ENCODE peak calls at places on chromosomes 5 and 9, in seven cellular contexts. One of them, this sample, is unnamed.

GRCh38 chr9:135505406-135506187 is 5.1 kb downstream of the MRPS2 start:
- DNase-seq in trophoblast cell: no peak
- DNase-seq in mesendoderm: no peak
- DNase-seq in neuronal stem cell: no peak
- DNase-seq in H1: no peak
- DNase-seq in H9: no peak
- DNase-seq in IMR-90: no peak
- DNase-seq in this sample: no peak

GRCh38 chr9:134056483-134057310 is 11.1 kb downstream of the BRD3 start:
- DNase-seq in H9: no peak
- DNase-seq in neuronal stem cell: no peak
- DNase-seq in H1: no peak
- DNase-seq in mesendoderm: no peak
- DNase-seq in trophoblast cell: peak
- DNase-seq in IMR-90: no peak
- DNase-seq in this sample: no peak

GRCh38 chr9:109794361-109795012 is 14.5 kb downstream of the PALM2AKAP2 start:
- DNase-seq in H9: no peak
- DNase-seq in neuronal stem cell: no peak
- DNase-seq in IMR-90: peak
- DNase-seq in H1: no peak
- DNase-seq in trophoblast cell: peak
- DNase-seq in mesendoderm: no peak
- DNase-seq in this sample: peak

GRCh38 chr5:159913048-159913447 is 3.2 kb upstream of the ADRA1B start:
- DNase-seq in mesendoderm: no peak
- DNase-seq in trophoblast cell: peak
- DNase-seq in H9: no peak
- DNase-seq in neuronal stem cell: no peak
- DNase-seq in IMR-90: peak
- DNase-seq in H1: no peak
- DNase-seq in this sample: peak

GRCh38 chr5:148238395-148238794 is at the start of gene MARCOL:
- DNase-seq in neuronal stem cell: no peak
- DNase-seq in H1: no peak
- DNase-seq in H9: no peak
- DNase-seq in trophoblast cell: no peak
- DNase-seq in mesendoderm: no peak
- DNase-seq in IMR-90: no peak
- DNase-seq in this sample: no peak

GRCh38 chr5:126852104-126852531 is 75.2 kb downstream of the LMNB1 start:
- DNase-seq in neuronal stem cell: no peak
- DNase-seq in mesendoderm: no peak
- DNase-seq in IMR-90: peak
- DNase-seq in H9: no peak
- DNase-seq in trophoblast cell: no peak
- DNase-seq in H1: no peak
- DNase-seq in this sample: no peak

GRCh38 chr9:3906437-3907213 is 380.8 kb upstream of the RFX3 start:
- DNase-seq in IMR-90: peak
- DNase-seq in mesendoderm: peak
- DNase-seq in H9: no peak
- DNase-seq in trophoblast cell: peak
- DNase-seq in neuronal stem cell: no peak
- DNase-seq in H1: no peak
- DNase-seq in this sample: peak

GRCh38 chr9:114856942-114857315 is 51.1 kb upstream of the TNFSF15 start:
- DNase-seq in mesendoderm: no peak
- DNase-seq in H9: no peak
- DNase-seq in trophoblast cell: no peak
- DNase-seq in neuronal stem cell: no peak
- DNase-seq in IMR-90: peak
- DNase-seq in H1: no peak
- DNase-seq in this sample: no peak

GRCh38 chr5:58294598-58295298 is 165.1 kb downstream of the PLK2 start:
- DNase-seq in H1: no peak
- DNase-seq in trophoblast cell: no peak
- DNase-seq in mesendoderm: no peak
- DNase-seq in H9: no peak
- DNase-seq in neuronal stem cell: no peak
- DNase-seq in IMR-90: peak
- DNase-seq in this sample: peak

GRCh38 chr5:119220576-119221197 is 135.1 kb upstream of the TNFAIP8 start:
- DNase-seq in mesendoderm: peak
- DNase-seq in H1: no peak
- DNase-seq in H9: no peak
- DNase-seq in trophoblast cell: no peak
- DNase-seq in neuronal stem cell: no peak
- DNase-seq in IMR-90: peak
- DNase-seq in this sample: no peak

GRCh38 chr5:36655171-36655570 is 48.8 kb downstream of the SLC1A3 start:
- DNase-seq in trophoblast cell: no peak
- DNase-seq in H9: peak
- DNase-seq in neuronal stem cell: peak
- DNase-seq in mesendoderm: no peak
- DNase-seq in H1: no peak
- DNase-seq in IMR-90: no peak
- DNase-seq in this sample: no peak

GRCh38 chr5:68172314-68172713 is 43.2 kb upstream of the PIK3R1 start:
- DNase-seq in H9: no peak
- DNase-seq in H1: no peak
- DNase-seq in trophoblast cell: no peak
- DNase-seq in mesendoderm: no peak
- DNase-seq in IMR-90: no peak
- DNase-seq in neuronal stem cell: no peak
- DNase-seq in this sample: no peak

GRCh38 chr5:65102826-65103673 is 334.3 kb downstream of the CWC27 start:
- DNase-seq in mesendoderm: peak
- DNase-seq in trophoblast cell: peak
- DNase-seq in neuronal stem cell: no peak
- DNase-seq in IMR-90: peak
- DNase-seq in H1: no peak
- DNase-seq in H9: peak
- DNase-seq in this sample: peak

GRCh38 chr9:30058463-30058862 is 2326.0 kb upstream of the ACO1 start:
- DNase-seq in H9: no peak
- DNase-seq in H1: no peak
- DNase-seq in neuronal stem cell: no peak
- DNase-seq in mesendoderm: no peak
- DNase-seq in IMR-90: no peak
- DNase-seq in trophoblast cell: no peak
- DNase-seq in this sample: no peak

GRCh38 chr9:93874242-93874641 is 80.9 kb downstream of the BARX1 start:
- DNase-seq in H1: no peak
- DNase-seq in H9: peak
- DNase-seq in neuronal stem cell: no peak
- DNase-seq in trophoblast cell: no peak
- DNase-seq in IMR-90: no peak
- DNase-seq in mesendoderm: no peak
- DNase-seq in this sample: no peak

GRCh38 chr5:151896041-151896691 is 28.5 kb downstream of the GLRA1 start:
- DNase-seq in IMR-90: peak
- DNase-seq in H1: peak
- DNase-seq in trophoblast cell: peak
- DNase-seq in H9: peak
- DNase-seq in mesendoderm: peak
- DNase-seq in neuronal stem cell: no peak
- DNase-seq in this sample: peak

GRCh38 chr5:1380011-1380817 is 35.3 kb upstream of the CLPTM1L start:
- DNase-seq in IMR-90: peak
- DNase-seq in mesendoderm: peak
- DNase-seq in neuronal stem cell: peak
- DNase-seq in H1: no peak
- DNase-seq in H9: peak
- DNase-seq in trophoblast cell: peak
- DNase-seq in this sample: peak

DNA sequence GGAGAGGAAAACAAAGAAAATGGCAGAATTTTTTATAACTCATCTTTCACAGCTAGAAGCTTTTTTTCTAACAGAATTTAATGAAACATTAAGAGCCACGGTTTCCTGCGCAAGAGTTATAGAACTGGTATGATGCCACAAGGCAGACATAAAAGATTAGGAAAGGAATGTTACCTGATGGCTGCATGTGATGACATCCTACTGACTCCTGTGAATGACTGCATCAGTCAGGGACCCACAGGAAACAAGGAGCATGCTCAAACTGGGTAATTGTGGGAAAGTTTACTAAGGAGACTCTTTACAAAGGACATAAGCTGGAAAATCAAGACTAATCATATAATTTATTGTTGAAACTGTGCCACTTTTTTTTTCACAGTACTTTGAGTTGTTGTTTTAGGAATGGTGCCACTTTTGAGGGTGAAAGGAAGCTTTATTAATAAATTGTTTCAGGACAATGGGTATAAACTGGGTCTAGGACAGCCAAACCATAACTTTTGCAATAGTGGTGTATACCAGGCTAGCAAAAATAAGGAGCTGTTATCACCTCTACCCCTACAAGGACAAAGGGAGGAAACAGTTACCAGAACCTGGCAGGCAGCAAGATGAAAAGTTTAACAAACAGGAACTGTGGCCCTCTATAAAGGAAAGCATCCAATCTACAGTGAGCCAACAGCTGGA is 5.1 kb upstream of the TSLP start:
- DNase-seq in IMR-90: no peak
- DNase-seq in trophoblast cell: peak
- DNase-seq in H9: no peak
- DNase-seq in neuronal stem cell: no peak
- DNase-seq in mesendoderm: peak
- DNase-seq in H1: no peak
- DNase-seq in this sample: no peak
- H3K4ac ChIP-seq in IMR-90: peak
- H3K4ac ChIP-seq in trophoblast cell: no peak
- H3K4ac ChIP-seq in H9: no peak
- H3K4ac ChIP-seq in neuronal stem cell: no peak
- H3K4ac ChIP-seq in mesendoderm: no peak
- H3K4ac ChIP-seq in H1: no peak
- H3K4ac ChIP-seq in this sample: no peak

GRCh38 chr9:36718612-36719011 is 145.9 kb downstream of the MELK start:
- DNase-seq in IMR-90: no peak
- DNase-seq in trophoblast cell: no peak
- DNase-seq in mesendoderm: no peak
- DNase-seq in H1: no peak
- DNase-seq in neuronal stem cell: no peak
- DNase-seq in H9: no peak
- DNase-seq in this sample: no peak

GRCh38 chr9:36725777-36726356 is 153.2 kb downstream of the MELK start:
- DNase-seq in neuronal stem cell: no peak
- DNase-seq in H9: peak
- DNase-seq in IMR-90: no peak
- DNase-seq in trophoblast cell: no peak
- DNase-seq in mesendoderm: peak
- DNase-seq in H1: no peak
- DNase-seq in this sample: no peak

GRCh38 chr9:36720043-36720442 is 147.3 kb downstream of the MELK start:
- DNase-seq in IMR-90: no peak
- DNase-seq in trophoblast cell: no peak
- DNase-seq in mesendoderm: no peak
- DNase-seq in neuronal stem cell: no peak
- DNase-seq in H1: no peak
- DNase-seq in H9: no peak
- DNase-seq in this sample: no peak

GRCh38 chr9:36717276-36717675 is 144.6 kb downstream of the MELK start:
- DNase-seq in H9: no peak
- DNase-seq in mesendoderm: no peak
- DNase-seq in neuronal stem cell: no peak
- DNase-seq in trophoblast cell: no peak
- DNase-seq in H1: no peak
- DNase-seq in IMR-90: peak
- DNase-seq in this sample: no peak

GRCh38 chr9:36721846-36722588 is 149.3 kb downstream of the MELK start:
- DNase-seq in mesendoderm: no peak
- DNase-seq in neuronal stem cell: no peak
- DNase-seq in H9: no peak
- DNase-seq in trophoblast cell: no peak
- DNase-seq in H1: no peak
- DNase-seq in IMR-90: no peak
- DNase-seq in this sample: no peak
- H3K4ac ChIP-seq in mesendoderm: no peak
- H3K4ac ChIP-seq in neuronal stem cell: no peak
- H3K4ac ChIP-seq in H9: no peak
- H3K4ac ChIP-seq in trophoblast cell: no peak
- H3K4ac ChIP-seq in H1: no peak
- H3K4ac ChIP-seq in IMR-90: no peak
- H3K4ac ChIP-seq in this sample: no peak

DNA sequence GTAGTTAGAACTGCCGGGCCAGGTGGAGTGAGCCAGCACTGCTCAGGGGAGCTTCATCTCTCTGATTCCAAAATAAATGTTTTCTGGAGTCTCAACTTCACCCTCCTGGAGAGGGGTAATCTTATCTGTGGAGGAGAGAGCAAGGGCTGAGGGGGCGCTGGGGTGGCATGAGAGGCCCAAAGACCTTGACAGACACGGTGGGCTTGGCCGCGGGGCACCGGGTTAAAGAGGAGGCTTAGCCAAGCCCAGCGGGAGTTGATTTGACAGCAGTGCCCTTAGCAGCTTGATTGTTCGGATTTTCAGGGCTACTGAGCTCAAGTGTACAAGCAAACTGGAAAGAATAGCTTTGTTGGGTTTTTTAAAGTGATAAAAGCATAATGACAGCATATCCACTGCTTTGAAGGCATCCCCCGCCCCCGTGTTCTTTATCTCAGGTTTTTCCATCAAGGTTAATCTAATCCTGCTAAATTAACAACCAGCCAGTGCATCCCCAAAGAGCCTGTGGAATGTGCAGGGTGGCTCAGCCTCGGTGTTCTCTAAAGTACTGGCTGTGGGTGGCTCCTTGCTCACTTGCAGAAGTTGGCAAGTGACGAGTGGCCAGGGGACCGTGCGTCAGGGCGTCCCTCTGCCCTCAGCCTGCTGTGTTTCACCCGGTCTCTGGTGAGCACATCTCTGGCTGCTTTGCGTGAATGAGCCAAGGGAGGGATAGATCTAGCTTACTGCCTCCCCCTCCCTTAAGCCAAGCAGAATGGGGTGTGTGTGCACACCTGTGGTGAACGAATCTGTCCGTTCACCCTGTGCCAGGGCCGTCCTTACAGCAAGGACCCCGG is 5.5 kb downstream of the QRFP start:
- DNase-seq in neuronal stem cell: no peak
- DNase-seq in mesendoderm: no peak
- DNase-seq in H1: no peak
- DNase-seq in IMR-90: no peak
- DNase-seq in trophoblast cell: no peak
- DNase-seq in H9: no peak
- DNase-seq in this sample: no peak
- H3K4ac ChIP-seq in neuronal stem cell: no peak
- H3K4ac ChIP-seq in mesendoderm: no peak
- H3K4ac ChIP-seq in H1: no peak
- H3K4ac ChIP-seq in IMR-90: no peak
- H3K4ac ChIP-seq in trophoblast cell: no peak
- H3K4ac ChIP-seq in H9: no peak
- H3K4ac ChIP-seq in this sample: no peak

DNA sequence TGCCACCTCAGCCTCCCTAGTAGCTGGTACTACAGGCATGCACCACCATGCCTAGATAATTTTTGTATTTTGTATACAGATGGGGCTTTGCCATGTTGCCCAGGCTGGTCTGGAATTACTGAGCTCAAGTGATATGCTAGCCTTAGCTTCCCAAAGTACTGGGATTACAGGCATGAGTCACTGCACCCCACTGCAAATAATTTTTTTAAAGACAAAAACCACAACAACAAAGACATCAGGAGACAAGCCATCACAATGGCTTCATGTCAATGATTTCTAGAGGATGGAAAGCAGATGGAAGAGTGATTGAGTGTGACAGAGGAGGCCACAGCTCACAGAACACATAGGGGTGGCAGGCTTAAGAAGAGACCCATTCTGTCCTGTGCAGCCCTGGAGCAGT is 97.9 kb upstream of the PCSK1 start:
- DNase-seq in trophoblast cell: no peak
- DNase-seq in H1: no peak
- DNase-seq in IMR-90: no peak
- DNase-seq in neuronal stem cell: no peak
- DNase-seq in H9: no peak
- DNase-seq in mesendoderm: no peak
- DNase-seq in this sample: no peak
- H3K4ac ChIP-seq in trophoblast cell: no peak
- H3K4ac ChIP-seq in H1: no peak
- H3K4ac ChIP-seq in IMR-90: no peak
- H3K4ac ChIP-seq in neuronal stem cell: no peak
- H3K4ac ChIP-seq in H9: no peak
- H3K4ac ChIP-seq in mesendoderm: no peak
- H3K4ac ChIP-seq in this sample: no peak

This sample was measured in mesenchymal stem cell.